ENCODE peak calls at places on chromosomes 7 and 10, in nine cellular contexts. C, F, D, P, X, K, N, I and O are unnamed samples. For H3K36me3, the result is how much of the 10 kb centered on the place peaks cover.

GRCh38 chr10:131647789-131648188 is 253.0 kb upstream of the PPP2R2D start:
- DNase-seq in C (no peak), F (no peak), D (no peak), P (no peak), X (no peak), K (no peak), N (no peak), I (no peak), O (no peak)

GRCh38 chr10:133281628-133282372 is 5.1 kb upstream of the ADAM8 start:
- DNase-seq in C (no peak), F (no peak), D (no peak), P (no peak), X (no peak), K (no peak), N (no peak), I (no peak), O (no peak)

GRCh38 chr10:59181668-59182067 is 5.2 kb downstream of the PHYHIPL start:
- DNase-seq in C (no peak), F (no peak), D (no peak), P (peak), X (peak), K (no peak), N (peak), I (peak), O (peak)

GRCh38 chr10:20885678-20886077 is 11.4 kb downstream of the NEBL start:
- DNase-seq in C (no peak), F (no peak), D (no peak), P (no peak), X (no peak), K (no peak), N (no peak), I (no peak), O (no peak)

GRCh38 chr10:58957517-58957916 is 218.9 kb upstream of the PHYHIPL start:
- DNase-seq in C (no peak), F (no peak), D (no peak), P (no peak), X (no peak), K (no peak), N (no peak), I (no peak), O (no peak)

GRCh38 chr10:110151871-110152270 is 55.5 kb upstream of the MXI1 start:
- DNase-seq in C (no peak), F (no peak), D (no peak), P (peak), X (no peak), K (no peak), N (no peak), I (no peak), O (peak)

GRCh38 chr10:52391927-52392602 is 78.0 kb downstream of the DKK1 start:
- DNase-seq in C (no peak), F (no peak), D (no peak), P (no peak), X (no peak), K (no peak), N (no peak), I (no peak), O (no peak)

GRCh38 chr7:87625101-87625500 is 3.1 kb upstream of the RUNDC3B start:
- DNase-seq in C (no peak), F (no peak), D (no peak), P (no peak), X (no peak), K (no peak), N (no peak), I (no peak), O (no peak)

GRCh38 chr7:28165971-28166955 is 14.3 kb downstream of the JAZF1 start:
- DNase-seq in C (no peak), F (no peak), D (peak), P (no peak), X (no peak), K (no peak), N (no peak), I (peak), O (no peak)

GRCh38 chr10:87761892-87762291 is 56.1 kb downstream of the ATAD1 start:
- DNase-seq in C (no peak), F (no peak), D (no peak), P (no peak), X (peak), K (no peak), N (peak), I (peak), O (no peak)

GRCh38 chr7:2164156-2164555 is 68.6 kb downstream of the MAD1L1 start:
- DNase-seq in C (no peak), F (no peak), D (no peak), P (no peak), X (no peak), K (no peak), N (no peak), I (peak), O (no peak)

GRCh38 chr7:98483276-98483963 is 82.5 kb upstream of the BAIAP2L1 start:
- DNase-seq in C (no peak), F (no peak), D (no peak), P (peak), X (no peak), K (no peak), N (no peak), I (no peak), O (no peak)

GRCh38 chr10:89466599-89467035 is 52.2 kb downstream of the IFIT5 start:
- DNase-seq in C (no peak), F (no peak), D (no peak), P (peak), X (no peak), K (no peak), N (no peak), I (peak), O (peak)

GRCh38 chr10:99908512-99908911 is 101.2 kb downstream of the DNMBP start:
- DNase-seq in C (no peak), F (no peak), D (no peak), P (no peak), X (no peak), K (no peak), N (no peak), I (peak), O (peak)

GRCh38 chr7:127629268-127629854 is 11.4 kb upstream of the PAX4 start:
- DNase-seq in C (no peak), F (no peak), D (no peak), P (peak), X (no peak), K (no peak), N (no peak), I (no peak), O (peak)

GRCh38 chr7:123580406-123581161 is 21.0 kb upstream of the ASB15 start:
- DNase-seq in C (no peak), F (no peak), D (no peak), P (peak), X (peak), K (no peak), N (no peak), I (peak), O (peak)

GRCh38 chr7:20083781-20084180 is 133.4 kb downstream of the MACC1 start:
- DNase-seq in C (no peak), F (peak), D (peak), P (no peak), X (peak), K (peak), N (no peak), I (peak), O (no peak)

GRCh38 chr7:55884321-55884720 is 2.9 kb upstream of the ZNF713 start:
- DNase-seq in C (no peak), F (no peak), D (no peak), P (no peak), X (no peak), K (no peak), N (no peak), I (no peak), O (no peak)

GRCh38 chr7:55271069-55271468 is 94.1 kb upstream of the LANCL2 start:
- DNase-seq in C (no peak), F (no peak), D (no peak), P (no peak), X (no peak), K (no peak), N (no peak), I (peak), O (no peak)

GRCh38 chr7:25158962-25159361 is 33.9 kb upstream of the CYCS start:
- DNase-seq in C (no peak), F (no peak), D (no peak), P (no peak), X (no peak), K (no peak), N (no peak), I (no peak), O (no peak)

GRCh38 chr10:30647089-30647488 is 17.5 kb upstream of the LYZL2 start:
- DNase-seq in C (no peak), F (no peak), D (no peak), P (no peak), X (no peak), K (no peak), N (no peak), I (no peak), O (no peak)

GRCh38 chr7:54015251-54015650 is 526.9 kb upstream of the VSTM2A start:
- DNase-seq in C (no peak), F (no peak), D (no peak), P (peak), X (no peak), K (no peak), N (no peak), I (no peak), O (peak)

GRCh38 chr10:119079572-119080520 is 771 bp downstream of the EIF3A start:
- DNase-seq in C (peak), F (peak), D (no peak), P (peak), X (peak), K (peak), N (peak), I (peak), O (peak)

GRCh38 chr7:28316489-28316888 is 95.8 kb upstream of the CREB5 start:
- DNase-seq in C (no peak), F (no peak), D (no peak), P (no peak), X (no peak), K (no peak), N (no peak), I (peak), O (no peak)

DNA sequence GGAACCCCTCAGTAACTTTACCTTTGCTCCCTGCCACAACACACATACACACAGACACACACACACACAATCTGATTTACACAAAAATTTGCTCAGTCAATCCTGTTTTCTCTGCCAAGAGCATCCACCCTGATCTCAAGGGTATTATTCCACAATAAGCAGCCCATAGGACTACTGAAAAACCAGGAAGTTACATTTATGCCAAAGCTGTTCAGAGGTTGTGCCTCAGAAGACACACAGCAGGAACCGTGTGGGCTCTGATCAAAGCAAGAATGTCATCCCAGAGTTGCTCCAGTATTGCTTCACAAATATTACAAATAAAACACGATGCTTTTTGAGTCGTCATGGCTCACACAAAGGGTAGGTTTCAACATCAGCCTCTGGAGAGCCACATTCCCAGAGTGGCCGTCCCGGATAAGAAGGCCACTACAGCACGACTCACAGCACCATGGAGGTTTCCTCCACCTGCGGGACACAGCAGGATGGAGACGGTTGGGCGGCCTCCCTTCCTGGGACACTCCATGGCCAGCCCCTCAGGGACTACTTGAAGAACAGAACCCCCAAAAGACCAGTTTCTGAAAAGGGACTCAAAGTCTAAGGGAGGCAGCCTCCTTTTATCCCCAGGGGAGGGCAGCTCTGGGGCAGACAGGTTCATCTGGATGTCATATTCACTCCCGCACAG is 1.6 kb downstream of the AIFM2 start:
- DNase-seq in C (no peak), F (peak), D (peak), P (no peak), X (peak), K (peak), N (no peak), I (peak), O (no peak)
- H3K4me3 ChIP-seq in C (peak), F (peak), D (no peak), P (no peak), X (peak), K (peak), N (peak), I (no peak), O (no peak)

GRCh38 chr7:73442903-73443542 is 9.4 kb downstream of the FZD9 start:
- DNase-seq in C (no peak), F (no peak), D (no peak), P (no peak), X (no peak), K (no peak), N (no peak), I (no peak), O (no peak)

GRCh38 chr7:73442222-73442902 is 8.8 kb downstream of the FZD9 start:
- DNase-seq in C (peak), F (no peak), D (no peak), P (no peak), X (no peak), K (no peak), N (no peak), I (no peak), O (no peak)

GRCh38 chr7:73446716-73447115 is 13.1 kb downstream of the FZD9 start:
- DNase-seq in C (no peak), F (no peak), D (no peak), P (no peak), X (no peak), K (no peak), N (no peak), I (no peak), O (no peak)

GRCh38 chr7:73447121-73447520 is 13.5 kb downstream of the FZD9 start:
- DNase-seq in C (no peak), F (no peak), D (no peak), P (no peak), X (no peak), K (no peak), N (no peak), I (no peak), O (no peak)

DNA sequence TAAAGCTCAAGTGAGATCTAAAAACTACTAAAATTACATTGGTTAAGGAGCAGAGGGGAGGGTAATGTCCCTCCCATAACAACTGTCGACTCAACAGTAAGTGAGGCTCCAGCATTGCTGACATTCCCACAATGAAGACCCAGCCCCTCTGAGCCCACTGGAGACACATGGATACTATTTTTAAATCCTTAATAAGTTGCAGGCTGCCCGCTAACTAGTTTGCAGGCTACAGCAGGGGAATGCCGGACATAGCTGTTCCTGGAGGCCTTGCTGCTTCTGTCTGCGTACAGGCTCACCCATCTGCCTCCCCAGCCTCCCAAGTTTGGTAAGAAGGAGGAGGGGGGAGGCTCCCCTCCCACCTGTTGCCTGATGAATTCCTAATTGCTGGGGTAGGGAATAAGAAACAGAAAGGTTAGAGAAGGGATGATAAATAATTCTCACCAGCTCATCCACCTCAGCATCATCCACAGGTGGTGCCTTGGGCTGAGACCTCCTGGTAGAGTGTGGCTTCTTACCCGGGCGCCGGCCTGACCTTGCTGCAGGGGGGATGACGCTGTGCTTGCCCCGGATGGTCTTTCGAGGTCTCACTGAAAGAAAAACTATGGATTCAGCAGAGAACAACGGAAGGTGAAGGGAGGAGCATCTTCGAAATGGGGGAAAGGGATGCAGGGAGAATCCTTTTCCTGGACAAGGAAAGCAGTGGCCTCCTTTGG is 10.1 kb downstream of the FZD9 start:
- DNase-seq in C (no peak), F (no peak), D (no peak), P (no peak), X (no peak), K (no peak), N (no peak), I (no peak), O (no peak)
- H3K36me3 ChIP-seq in C (half or more), F (under half), D (under half), P (under half), X (under half), K (under half), N (under half), I (half or more), O (half or more)

GRCh38 chr7:4633012-4633411 is 49.1 kb upstream of the FOXK1 start:
- DNase-seq in C (no peak), F (no peak), D (no peak), P (no peak), X (no peak), K (no peak), N (no peak), I (peak), O (no peak)

GRCh38 chr7:4629287-4629905 is 52.7 kb upstream of the FOXK1 start:
- DNase-seq in C (no peak), F (no peak), D (no peak), P (no peak), X (no peak), K (no peak), N (no peak), I (no peak), O (no peak)

GRCh38 chr7:4634166-4634565 is 47.9 kb upstream of the FOXK1 start:
- DNase-seq in C (no peak), F (no peak), D (no peak), P (no peak), X (no peak), K (no peak), N (no peak), I (no peak), O (no peak)

GRCh38 chr7:4631021-4631663 is 51.0 kb upstream of the FOXK1 start:
- DNase-seq in C (peak), F (no peak), D (no peak), P (no peak), X (no peak), K (no peak), N (no peak), I (no peak), O (no peak)

DNA sequence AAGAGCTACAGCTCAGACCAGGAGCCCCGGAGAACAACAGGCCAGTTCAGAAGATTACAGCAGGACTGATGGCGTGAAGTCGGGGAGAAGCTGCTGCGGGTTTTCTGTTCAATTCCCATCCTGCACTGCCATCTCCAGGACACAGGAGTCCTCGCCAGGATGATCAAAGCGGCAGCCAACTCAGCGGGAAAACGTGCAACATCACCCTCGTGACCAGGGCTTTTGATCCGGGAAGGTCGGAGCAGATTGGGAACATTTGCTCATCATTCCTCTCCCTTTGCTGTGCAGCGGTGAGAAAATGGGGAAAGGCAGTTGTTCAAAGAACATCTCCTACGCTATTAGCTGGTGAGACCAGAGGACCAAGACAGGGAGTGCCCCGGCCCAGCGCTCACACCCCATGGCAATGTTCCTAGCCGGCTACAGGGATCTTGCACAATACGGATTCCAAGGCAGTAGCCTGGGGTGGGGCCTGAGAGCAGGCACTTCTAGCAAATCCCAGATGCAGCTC is 50.4 kb upstream of the FOXK1 start:
- DNase-seq in C (peak), F (peak), D (peak), P (peak), X (peak), K (peak), N (no peak), I (peak), O (peak)
- TF ChIP-seq CTCF in C (peak), F (peak), D (peak), P (peak), X (peak), K (peak), N (peak), I (peak), O (peak)

DNA sequence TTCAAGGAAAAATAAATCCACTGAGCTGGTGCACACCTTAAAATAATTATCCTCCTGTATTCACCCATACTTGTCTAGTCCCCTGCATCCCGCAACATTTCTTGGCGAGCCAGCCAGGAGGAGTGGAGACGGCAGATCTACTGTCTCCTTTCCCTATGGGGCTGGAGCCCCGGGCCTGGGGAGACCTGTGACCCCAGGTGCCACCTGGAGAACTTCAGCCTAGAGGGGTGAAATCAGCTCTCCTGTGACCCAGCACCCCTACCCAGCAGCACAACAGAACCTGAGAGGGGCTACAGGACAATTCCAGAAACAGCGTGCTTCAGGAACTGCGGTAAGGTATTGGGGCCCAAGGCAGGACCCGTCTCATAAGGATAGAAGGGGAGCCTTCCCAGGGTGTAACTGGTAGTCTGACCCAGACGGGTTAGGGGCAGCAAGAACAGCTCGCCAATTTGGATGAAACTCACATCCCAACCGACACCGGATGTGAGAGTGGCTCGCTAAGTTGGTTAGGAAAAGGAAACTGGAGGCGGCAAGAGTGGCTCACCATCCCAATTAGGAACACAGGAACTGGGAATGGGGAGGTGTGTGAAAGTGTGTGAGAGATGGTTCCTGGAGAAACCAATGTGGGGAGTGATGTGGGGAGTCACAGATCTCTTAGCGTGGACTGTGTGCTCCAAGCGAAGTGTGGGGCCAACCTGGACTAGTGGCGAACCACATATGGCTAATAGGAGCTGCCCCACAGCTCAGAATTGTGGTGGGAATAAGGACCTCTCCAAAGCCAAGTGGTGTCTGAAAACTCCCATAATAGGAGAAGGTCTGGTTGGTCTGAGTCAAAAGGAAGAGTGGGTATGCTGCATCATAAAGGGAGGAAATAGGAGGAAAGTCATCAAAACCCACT is 15.1 kb upstream of the DENND2A start:
- DNase-seq in C (no peak), F (no peak), D (no peak), P (no peak), X (no peak), K (no peak), N (no peak), I (no peak), O (no peak)
- H3K4me3 ChIP-seq in C (no peak), F (peak), D (no peak), P (no peak), X (peak), K (peak), N (no peak), I (no peak), O (no peak)

GRCh38 chr10:102814873-102815661 is 22.1 kb downstream of the CYP17A1 start:
- DNase-seq in C (peak), F (peak), D (no peak), P (no peak), X (peak), K (peak), N (no peak), I (peak), O (no peak)
- H3K36me3 ChIP-seq in C (under half), F (under half), D (under half), P (under half), X (under half), K (under half), N (under half), I (under half), O (under half)

GRCh38 chr10:75401569-75402485 is at the start of gene ZNF503:
- DNase-seq in C (peak), F (peak), D (peak), P (peak), X (peak), K (peak), N (peak), I (peak), O (peak)
- TF ChIP-seq CTCF in C (peak), F (no peak), D (peak), P (peak), X (no peak), K (peak), N (no peak), I (peak), O (no peak)